ENCODE peak calls at places on chromosome 10, in eight cellular contexts. One of them, this sample, is unnamed.

GRCh38 chr10:19629559-19629958 is 186.7 kb upstream of the PLXDC2 start:
- DNase-seq in body of pancreas: peak
- DNase-seq in H54: no peak
- DNase-seq in HCT116: no peak
- DNase-seq in A549: peak
- DNase-seq in uterus: peak
- DNase-seq in stomach: peak
- DNase-seq in prostate gland: no peak
- DNase-seq in this sample: no peak

GRCh38 chr10:72385724-72386123 is 31.0 kb upstream of the DNAJB12 start:
- DNase-seq in body of pancreas: no peak
- DNase-seq in H54: no peak
- DNase-seq in HCT116: no peak
- DNase-seq in A549: no peak
- DNase-seq in uterus: no peak
- DNase-seq in stomach: no peak
- DNase-seq in prostate gland: no peak
- DNase-seq in this sample: no peak

GRCh38 chr10:110488124-110488681 is 9.5 kb upstream of the DUSP5 start:
- DNase-seq in body of pancreas: no peak
- DNase-seq in H54: no peak
- DNase-seq in HCT116: no peak
- DNase-seq in A549: peak
- DNase-seq in uterus: no peak
- DNase-seq in stomach: no peak
- DNase-seq in prostate gland: no peak
- DNase-seq in this sample: no peak

GRCh38 chr10:77264107-77264506 is 373.5 kb downstream of the KCNMA1 start:
- DNase-seq in body of pancreas: no peak
- DNase-seq in H54: no peak
- DNase-seq in HCT116: no peak
- DNase-seq in A549: no peak
- DNase-seq in uterus: no peak
- DNase-seq in stomach: no peak
- DNase-seq in prostate gland: no peak
- DNase-seq in this sample: no peak

GRCh38 chr10:44030132-44030531 is 354.8 kb downstream of the CXCL12 start:
- DNase-seq in body of pancreas: no peak
- DNase-seq in H54: no peak
- DNase-seq in HCT116: no peak
- DNase-seq in A549: no peak
- DNase-seq in uterus: no peak
- DNase-seq in stomach: no peak
- DNase-seq in prostate gland: no peak
- DNase-seq in this sample: peak

GRCh38 chr10:59872892-59873463 is 33.4 kb downstream of the CCDC6 start:
- DNase-seq in body of pancreas: peak
- DNase-seq in H54: no peak
- DNase-seq in HCT116: no peak
- DNase-seq in A549: peak
- DNase-seq in uterus: peak
- DNase-seq in stomach: no peak
- DNase-seq in prostate gland: peak
- DNase-seq in this sample: peak

GRCh38 chr10:111410740-111411139 is 333.9 kb downstream of the ADRA2A start:
- DNase-seq in body of pancreas: no peak
- DNase-seq in H54: no peak
- DNase-seq in HCT116: no peak
- DNase-seq in A549: no peak
- DNase-seq in uterus: no peak
- DNase-seq in stomach: no peak
- DNase-seq in prostate gland: no peak
- DNase-seq in this sample: no peak

GRCh38 chr10:60677541-60678129 is 100.6 kb upstream of the CDK1 start:
- DNase-seq in body of pancreas: no peak
- DNase-seq in H54: no peak
- DNase-seq in HCT116: no peak
- DNase-seq in A549: no peak
- DNase-seq in uterus: no peak
- DNase-seq in stomach: no peak
- DNase-seq in prostate gland: no peak
- DNase-seq in this sample: no peak

GRCh38 chr10:116437076-116437692 is 9.5 kb downstream of the PNLIPRP3 start:
- DNase-seq in body of pancreas: no peak
- DNase-seq in H54: no peak
- DNase-seq in HCT116: no peak
- DNase-seq in A549: no peak
- DNase-seq in uterus: no peak
- DNase-seq in stomach: no peak
- DNase-seq in prostate gland: no peak
- DNase-seq in this sample: no peak

GRCh38 chr10:3493621-3494020 is 291.4 kb downstream of the KLF6 start:
- DNase-seq in body of pancreas: no peak
- DNase-seq in H54: no peak
- DNase-seq in HCT116: no peak
- DNase-seq in A549: no peak
- DNase-seq in uterus: no peak
- DNase-seq in stomach: no peak
- DNase-seq in prostate gland: no peak
- DNase-seq in this sample: no peak

GRCh38 chr10:110820321-110820814 is 51.4 kb upstream of the PDCD4 start:
- DNase-seq in body of pancreas: no peak
- DNase-seq in H54: no peak
- DNase-seq in HCT116: no peak
- DNase-seq in A549: no peak
- DNase-seq in uterus: peak
- DNase-seq in stomach: no peak
- DNase-seq in prostate gland: peak
- DNase-seq in this sample: no peak

DNA sequence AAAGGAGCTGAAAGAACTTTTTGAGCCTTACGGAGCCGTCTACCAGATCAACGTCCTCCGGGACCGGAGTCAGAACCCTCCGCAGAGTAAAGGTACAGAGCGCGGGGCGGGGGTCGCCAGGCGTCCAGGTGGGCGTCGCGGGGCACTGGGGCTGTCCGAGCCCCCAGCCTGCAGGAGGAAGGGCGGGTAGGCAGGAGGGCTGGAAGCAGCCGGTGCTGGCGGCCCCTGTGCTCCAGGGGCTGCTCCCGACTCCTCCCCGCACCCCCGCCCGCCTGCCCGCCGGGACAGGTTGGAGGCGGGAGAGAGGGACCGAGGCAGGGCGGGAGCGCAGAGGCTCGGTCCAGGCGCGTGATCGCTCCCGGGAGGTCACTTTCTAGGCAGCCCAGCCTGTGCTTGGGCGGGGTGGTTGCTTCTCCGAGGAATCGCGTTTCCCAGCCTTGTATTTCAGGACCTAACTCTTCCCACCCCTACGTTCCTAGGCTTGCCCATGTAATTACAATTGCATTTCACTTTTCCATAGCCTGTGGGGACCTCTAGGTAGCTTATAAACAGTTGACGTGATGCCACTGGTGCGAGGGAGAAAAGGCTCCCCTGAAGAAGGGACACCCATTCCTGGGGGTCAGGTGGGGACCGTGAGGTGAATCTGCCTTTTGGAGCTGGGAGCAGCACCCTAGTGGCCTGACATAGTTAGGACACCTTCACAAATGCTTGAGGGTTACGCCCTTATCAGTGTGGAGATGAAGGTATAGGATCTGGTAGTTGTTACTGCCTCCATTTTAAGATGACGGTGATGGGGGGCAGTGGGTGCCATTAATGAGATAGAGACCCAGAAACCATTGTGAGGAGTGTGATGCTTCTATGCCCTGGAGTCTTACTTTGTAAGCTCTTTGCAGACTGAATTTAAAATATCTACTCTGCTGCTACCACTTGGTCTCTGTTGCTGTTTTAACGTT is 148.2 kb downstream of the CELF2 start:
- DNase-seq in body of pancreas: no peak
- DNase-seq in H54: peak
- DNase-seq in HCT116: no peak
- DNase-seq in A549: no peak
- DNase-seq in uterus: peak
- DNase-seq in stomach: peak
- DNase-seq in prostate gland: peak
- DNase-seq in this sample: peak
- TF ChIP-seq POLR2A in body of pancreas: peak
- TF ChIP-seq POLR2A in H54: no peak
- TF ChIP-seq POLR2A in HCT116: no peak
- TF ChIP-seq POLR2A in A549: no peak
- TF ChIP-seq POLR2A in uterus: no peak
- TF ChIP-seq POLR2A in stomach: no peak
- TF ChIP-seq POLR2A in prostate gland: no peak
- TF ChIP-seq POLR2A in this sample: peak

GRCh38 chr10:688621-689426 is 644 bp downstream of the DIP2C start:
- DNase-seq in body of pancreas: peak
- DNase-seq in H54: peak
- DNase-seq in HCT116: no peak
- DNase-seq in A549: peak
- DNase-seq in uterus: no peak
- DNase-seq in stomach: peak
- DNase-seq in prostate gland: peak
- DNase-seq in this sample: no peak

GRCh38 chr10:691216-691615 is 1.7 kb upstream of the DIP2C start:
- DNase-seq in body of pancreas: no peak
- DNase-seq in H54: no peak
- DNase-seq in HCT116: no peak
- DNase-seq in A549: no peak
- DNase-seq in uterus: no peak
- DNase-seq in stomach: no peak
- DNase-seq in prostate gland: no peak
- DNase-seq in this sample: no peak

GRCh38 chr10:690227-691161 is 1.0 kb upstream of the DIP2C start:
- DNase-seq in body of pancreas: no peak
- DNase-seq in H54: no peak
- DNase-seq in HCT116: no peak
- DNase-seq in A549: no peak
- DNase-seq in uterus: peak
- DNase-seq in stomach: no peak
- DNase-seq in prostate gland: no peak
- DNase-seq in this sample: no peak

GRCh38 chr10:688287-688620 is 1.2 kb downstream of the DIP2C start:
- DNase-seq in body of pancreas: no peak
- DNase-seq in H54: peak
- DNase-seq in HCT116: no peak
- DNase-seq in A549: no peak
- DNase-seq in uterus: no peak
- DNase-seq in stomach: no peak
- DNase-seq in prostate gland: no peak
- DNase-seq in this sample: no peak

GRCh38 chr10:689433-690226 is at the start of gene DIP2C:
- DNase-seq in body of pancreas: peak
- DNase-seq in H54: peak
- DNase-seq in HCT116: peak
- DNase-seq in A549: peak
- DNase-seq in uterus: peak
- DNase-seq in stomach: peak
- DNase-seq in prostate gland: peak
- DNase-seq in this sample: no peak
- TF ChIP-seq POLR2A in body of pancreas: peak
- TF ChIP-seq POLR2A in H54: peak
- TF ChIP-seq POLR2A in HCT116: no peak
- TF ChIP-seq POLR2A in A549: peak
- TF ChIP-seq POLR2A in uterus: peak
- TF ChIP-seq POLR2A in stomach: no peak
- TF ChIP-seq POLR2A in prostate gland: no peak
- TF ChIP-seq POLR2A in this sample: no peak

DNA sequence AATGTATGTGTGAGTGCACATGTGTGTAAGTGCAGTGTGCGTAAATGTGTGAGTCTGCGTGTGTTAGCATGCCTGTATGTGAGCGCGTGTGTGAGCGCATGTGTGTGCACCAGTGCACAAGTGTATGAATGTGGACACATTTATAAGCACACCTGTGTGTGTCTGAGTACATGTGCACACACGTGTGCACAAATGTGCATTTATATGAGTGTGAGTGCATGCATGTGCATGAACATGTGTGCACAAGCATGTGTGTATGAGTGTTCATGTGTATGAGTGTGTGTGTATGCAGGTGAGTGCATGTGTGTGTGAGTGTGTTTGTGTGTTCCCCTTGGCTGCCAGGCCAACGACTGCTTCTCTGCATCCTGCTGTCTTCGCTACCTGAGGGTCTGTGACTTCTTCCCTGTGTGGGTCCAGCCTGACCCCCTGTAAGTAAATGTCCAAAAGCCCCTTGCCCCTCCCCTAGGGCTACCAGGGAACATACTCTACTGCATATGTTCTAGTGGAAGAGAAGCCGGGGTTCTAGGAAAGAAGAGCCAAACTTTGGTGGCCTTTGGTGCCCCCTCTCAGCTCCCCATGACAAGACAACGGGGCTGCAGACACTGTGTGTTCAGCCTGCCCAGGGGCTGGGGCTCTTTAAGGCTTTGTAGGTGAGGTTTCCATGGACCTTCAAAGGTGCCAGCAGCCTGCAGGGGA is 17.0 kb downstream of the GOLGA7B start:
- DNase-seq in body of pancreas: no peak
- DNase-seq in H54: no peak
- DNase-seq in HCT116: no peak
- DNase-seq in A549: no peak
- DNase-seq in uterus: no peak
- DNase-seq in stomach: no peak
- DNase-seq in prostate gland: no peak
- DNase-seq in this sample: no peak
- TF ChIP-seq POLR2A in body of pancreas: no peak
- TF ChIP-seq POLR2A in H54: no peak
- TF ChIP-seq POLR2A in HCT116: no peak
- TF ChIP-seq POLR2A in A549: no peak
- TF ChIP-seq POLR2A in uterus: no peak
- TF ChIP-seq POLR2A in stomach: no peak
- TF ChIP-seq POLR2A in prostate gland: no peak
- TF ChIP-seq POLR2A in this sample: no peak

GRCh38 chr10:101000602-101000991 is 989 bp downstream of the LZTS2 start:
- DNase-seq in body of pancreas: no peak
- DNase-seq in H54: no peak
- DNase-seq in HCT116: no peak
- DNase-seq in A549: no peak
- DNase-seq in uterus: peak
- DNase-seq in stomach: no peak
- DNase-seq in prostate gland: no peak
- DNase-seq in this sample: no peak

GRCh38 chr10:100997364-100998182 is 2.0 kb upstream of the LZTS2 start:
- DNase-seq in body of pancreas: peak
- DNase-seq in H54: peak
- DNase-seq in HCT116: peak
- DNase-seq in A549: peak
- DNase-seq in uterus: peak
- DNase-seq in stomach: peak
- DNase-seq in prostate gland: peak
- DNase-seq in this sample: peak

GRCh38 chr10:100998183-100998990 is 1.2 kb upstream of the LZTS2 start:
- DNase-seq in body of pancreas: peak
- DNase-seq in H54: peak
- DNase-seq in HCT116: no peak
- DNase-seq in A549: peak
- DNase-seq in uterus: peak
- DNase-seq in stomach: peak
- DNase-seq in prostate gland: peak
- DNase-seq in this sample: peak

GRCh38 chr10:100999742-101000601 is at the start of gene LZTS2:
- DNase-seq in body of pancreas: peak
- DNase-seq in H54: peak
- DNase-seq in HCT116: no peak
- DNase-seq in A549: no peak
- DNase-seq in uterus: peak
- DNase-seq in stomach: peak
- DNase-seq in prostate gland: peak
- DNase-seq in this sample: peak

GRCh38 chr10:100998991-100999741 is 442 bp upstream of the LZTS2 start:
- DNase-seq in body of pancreas: peak
- DNase-seq in H54: peak
- DNase-seq in HCT116: no peak
- DNase-seq in A549: peak
- DNase-seq in uterus: peak
- DNase-seq in stomach: peak
- DNase-seq in prostate gland: peak
- DNase-seq in this sample: peak
- TF ChIP-seq POLR2A in body of pancreas: peak
- TF ChIP-seq POLR2A in H54: peak
- TF ChIP-seq POLR2A in HCT116: no peak
- TF ChIP-seq POLR2A in A549: peak
- TF ChIP-seq POLR2A in uterus: peak
- TF ChIP-seq POLR2A in stomach: no peak
- TF ChIP-seq POLR2A in prostate gland: peak
- TF ChIP-seq POLR2A in this sample: peak